ENCODE peak calls at places on chromosomes 7 and 10, in four cellular contexts. D is gastrocnemius medialis, W is neuronal stem cell, H is lung. J is an unnamed sample.

GRCh38 chr10:64648915-64649314 is 1127.7 kb downstream of the REEP3 start:
- DNase-seq in D (no peak), W (no peak), H (no peak), J (no peak)

GRCh38 chr10:111556666-111557065 is 479.8 kb downstream of the ADRA2A start:
- DNase-seq in H (no peak), W (no peak), D (no peak), J (no peak)

GRCh38 chr7:1197997-1198632 is 34.6 kb upstream of the UNCX start:
- DNase-seq in D (no peak), H (no peak), W (no peak), J (no peak)

GRCh38 chr10:80415734-80416281 is 7.5 kb downstream of the PRXL2A start:
- DNase-seq in W (no peak), D (no peak), H (no peak), J (no peak)

GRCh38 chr7:129635300-129636029 is 23.9 kb downstream of the NRF1 start:
- DNase-seq in W (peak; percentile 39), D (peak; percentile 7), H (peak; percentile 36), J (no peak)

GRCh38 chr10:107814865-107815487 is 650.5 kb upstream of the SORCS1 start:
- DNase-seq in W (peak; percentile 56), D (no peak), H (peak; percentile 36), J (no peak)

GRCh38 chr7:42456756-42457276 is 219.8 kb upstream of the GLI3 start:
- DNase-seq in H (no peak), D (no peak), W (no peak), J (no peak)

GRCh38 chr10:986881-987634 is 1.2 kb upstream of the GTPBP4 start:
- DNase-seq in W (no peak), H (no peak), D (no peak), J (no peak)

GRCh38 chr7:155796381-155797261 is 15.6 kb downstream of the SHH start:
- DNase-seq in W (no peak), H (peak; percentile 62), D (peak; percentile 20), J (no peak)

GRCh38 chr10:102559764-102560163 is 56.0 kb downstream of the SUFU start:
- DNase-seq in W (no peak), H (no peak), D (peak; percentile 38), J (no peak)

GRCh38 chr7:100679927-100680588 is 6.5 kb downstream of the GNB2 start:
- DNase-seq in D (peak; percentile 43), H (no peak), W (no peak), J (no peak)

GRCh38 chr7:16514271-16514670 is 12.4 kb upstream of the LRRC72 start:
- DNase-seq in W (no peak), H (no peak), D (no peak), J (no peak)

GRCh38 chr7:147885906-147886305 is 704.7 kb upstream of the C7orf33 start:
- DNase-seq in H (no peak), W (no peak), D (no peak), J (no peak)

GRCh38 chr7:112997831-112998230 is 88.8 kb downstream of the GPR85 start:
- DNase-seq in D (no peak), H (no peak), W (no peak), J (no peak)

GRCh38 chr10:1896153-1896552 is 158.8 kb upstream of the ADARB2 start:
- DNase-seq in W (no peak), D (no peak), H (no peak), J (no peak)

GRCh38 chr10:11260136-11260535 is 242.5 kb downstream of the CELF2 start:
- DNase-seq in W (no peak), D (no peak), H (no peak), J (no peak)

GRCh38 chr10:47262606-47263295 is 37.2 kb upstream of the GDF10 start:
- DNase-seq in D (no peak), H (no peak), W (no peak), J (no peak)

GRCh38 chr10:26939290-26939956 is 78.7 kb upstream of the ABI1 start:
- DNase-seq in D (no peak), H (no peak), W (no peak), J (no peak)

GRCh38 chr7:50422858-50423257 is 27.3 kb downstream of the FIGNL1 start:
- DNase-seq in D (no peak), W (no peak), H (no peak), J (no peak)

GRCh38 chr7:132865366-132865765 is 216.5 kb downstream of the CHCHD3 start:
- DNase-seq in W (no peak), H (no peak), D (no peak), J (no peak)

GRCh38 chr10:43237631-43238446 is 29.0 kb downstream of the RASGEF1A start:
- DNase-seq in H (no peak), W (no peak), D (no peak), J (no peak)

GRCh38 chr7:66826649-66827048 is 86.1 kb downstream of the RABGEF1 start:
- DNase-seq in H (no peak), D (no peak), W (no peak), J (no peak)

GRCh38 chr10:71088054-71088453 is 124.3 kb upstream of the UNC5B start:
- DNase-seq in W (no peak), H (peak; percentile 14), D (no peak), J (no peak)

GRCh38 chr10:21976739-21977138 is 26.8 kb downstream of the DNAJC1 start:
- DNase-seq in H (no peak), W (peak; percentile 61), D (no peak), J (no peak)

GRCh38 chr7:118264836-118265235 is 40.3 kb downstream of the ANKRD7 start:
- DNase-seq in W (no peak), H (no peak), D (no peak), J (no peak)

GRCh38 chr7:17732083-17732482 is 208.2 kb downstream of the SNX13 start:
- DNase-seq in D (no peak), H (no peak), W (no peak), J (no peak)

GRCh38 chr7:155815332-155816191 is 3.3 kb upstream of the SHH start:
- DNase-seq in H (peak; percentile 75), D (no peak), W (no peak), J (no peak)

GRCh38 chr10:131250454-131251145 is 60.9 kb downstream of the TCERG1L start:
- DNase-seq in H (no peak), W (no peak), D (no peak), J (no peak)

GRCh38 chr10:117363027-117363426 is 12.2 kb downstream of the PDZD8 start:
- DNase-seq in D (no peak), W (no peak), H (no peak), J (no peak)

GRCh38 chr10:117364121-117364960 is 10.9 kb downstream of the PDZD8 start:
- DNase-seq in W (no peak), D (no peak), H (no peak), J (no peak)

GRCh38 chr10:117360994-117361667 is 14.1 kb downstream of the PDZD8 start:
- DNase-seq in H (no peak), D (no peak), W (no peak), J (no peak)

GRCh38 chr10:117362313-117362712 is 12.9 kb downstream of the PDZD8 start:
- DNase-seq in D (no peak), W (no peak), H (no peak), J (no peak)

GRCh38 chr10:117360016-117360415 is 15.2 kb downstream of the PDZD8 start:
- DNase-seq in D (no peak), H (no peak), W (no peak), J (no peak)
- H3K4me1 ChIP-seq in D (peaks cover 29% of the 10 kb centered on the region), H (peaks cover 14% of the 10 kb centered on the region), W (no peaks in the 10 kb centered on the region), J (peaks cover 11% of the 10 kb centered on the region)

DNA sequence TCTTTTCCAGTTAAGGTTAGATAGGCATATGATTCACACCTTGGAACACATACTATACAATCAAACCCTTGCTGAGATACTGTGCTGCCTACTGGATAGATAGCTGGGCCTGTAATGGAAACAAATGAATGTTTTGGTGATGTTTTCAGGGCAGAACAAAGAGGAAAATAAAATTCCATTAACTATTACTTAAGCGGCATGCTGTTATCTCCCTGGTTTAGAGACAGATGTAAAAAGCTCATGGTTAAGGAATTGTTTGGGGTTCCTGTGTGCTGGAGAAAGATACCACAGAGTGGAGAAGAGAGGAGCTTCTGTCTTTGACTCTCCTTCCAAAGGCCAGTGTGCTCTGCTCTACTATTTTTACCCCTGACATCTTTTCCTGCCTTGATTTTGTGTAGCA is 341.1 kb downstream of the PLXDC2 start:
- DNase-seq in D (no peak), W (no peak), H (no peak), J (no peak)
- H3K27ac ChIP-seq in D (no peak overlapping the region), W (no peak overlapping the region), H (no peak overlapping the region), J (no peak overlapping the region)

GRCh38 chr7:135757719-135758411 is 9.3 kb upstream of the FAM180A start:
- DNase-seq in D (no peak), W (no peak), H (no peak), J (no peak)
- H3K4me3 ChIP-seq in D (peak overlapping the region; percentile 41), W (no peak overlapping the region), H (no peak overlapping the region), J (peak overlapping the region; percentile 50)

DNA sequence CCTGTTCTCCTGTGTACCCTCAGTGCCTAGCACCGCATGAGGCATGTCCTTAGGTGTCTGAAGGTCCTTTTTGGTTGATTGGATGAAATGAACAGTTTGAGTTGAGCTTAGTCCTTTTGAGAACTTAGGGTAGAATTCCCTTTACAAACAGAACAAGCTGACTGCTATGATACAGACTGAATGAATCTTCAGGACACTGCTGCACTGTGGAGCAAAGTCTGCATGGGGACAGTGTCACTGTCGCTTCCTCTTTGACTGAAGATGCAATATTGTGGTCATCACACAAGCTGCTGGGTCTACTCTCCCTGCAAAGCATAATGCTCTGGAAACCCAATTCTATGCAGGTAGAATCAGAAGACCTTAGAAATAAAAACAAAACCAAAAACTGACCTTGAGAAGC is 8.6 kb upstream of the PLAU start:
- DNase-seq in D (no peak), W (no peak), H (no peak), J (no peak)
- H3K4me1 ChIP-seq in D (peaks cover 11% of the 10 kb centered on the region), W (peaks cover 8% of the 10 kb centered on the region), H (no peaks in the 10 kb centered on the region), J (peaks cover 27% of the 10 kb centered on the region)

GRCh38 chr7:30914611-30915601 is 3.3 kb downstream of the AQP1 start:
- DNase-seq in H (no peak), D (no peak), W (no peak), J (peak; percentile 79)

GRCh38 chr7:30917216-30917893 is 5.7 kb downstream of the AQP1 start:
- DNase-seq in H (no peak), D (no peak), W (no peak), J (no peak)

GRCh38 chr7:30916255-30916654 is 4.6 kb downstream of the AQP1 start:
- DNase-seq in H (no peak), D (no peak), W (no peak), J (no peak)

GRCh38 chr7:30916767-30917166 is 5.1 kb downstream of the AQP1 start:
- DNase-seq in W (no peak), D (no peak), H (no peak), J (no peak)

DNA sequence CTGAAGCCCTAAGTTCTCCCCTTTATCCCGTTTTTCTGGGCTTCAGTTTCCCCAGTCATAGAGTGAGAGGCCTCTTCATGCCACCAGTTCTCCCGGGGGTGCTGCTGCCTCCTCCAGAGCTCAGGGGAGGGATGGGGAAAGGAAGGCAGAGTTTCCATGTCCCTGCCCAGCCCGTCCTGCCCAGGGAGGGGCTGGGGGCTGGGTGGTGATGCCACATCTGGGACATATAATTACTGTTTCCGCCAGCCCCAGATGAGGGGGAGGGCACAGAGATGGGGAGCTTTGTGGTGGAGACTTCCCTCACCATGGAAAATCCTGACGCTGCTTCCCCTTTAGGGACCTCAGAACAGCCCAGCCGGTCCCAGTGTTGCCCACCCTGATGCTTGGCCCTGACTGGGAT is 4.1 kb downstream of the AQP1 start:
- DNase-seq in H (no peak), W (no peak), D (no peak), J (no peak)
- H3K27ac ChIP-seq in H (peak overlapping the region; percentile 72), W (no peak overlapping the region), D (peak overlapping the region; percentile 73), J (peak overlapping the region; percentile 89)

GRCh38 chr7:18753972-18754610 is 258.5 kb downstream of the HDAC9 start:
- DNase-seq in H (no peak), W (no peak), D (no peak), J (no peak)
- H3K4me3 ChIP-seq in H (no peak overlapping the region), W (no peak overlapping the region), D (no peak overlapping the region), J (no peak overlapping the region)